ENCODE peak calls at places on chromosomes 7 and 10, in four cellular contexts. N is iris pigment epithelial cell, M is GDM1, E is DMS79 treated with DMSO at 0.1 percent for 48 hours. L is an unnamed sample.

GRCh38 chr7:17558135-17558534 is 259.7 kb downstream of the AHR start:
- DNase-seq in N (no peak), M (no peak), E (peak), L (no peak)

GRCh38 chr7:14420768-14421167 is 431.3 kb upstream of the ETV1 start:
- DNase-seq in N (no peak), M (no peak), E (no peak), L (no peak)

GRCh38 chr10:101001225-101002035 is 1.8 kb downstream of the LZTS2 start:
- DNase-seq in N (peak), M (no peak), E (no peak), L (no peak)

GRCh38 chr7:135206887-135207738 is 4.2 kb downstream of the WDR91 start:
- DNase-seq in N (no peak), M (peak), E (no peak), L (peak)

GRCh38 chr7:690478-691360 is 35.8 kb upstream of the DNAAF5 start:
- DNase-seq in N (no peak), M (no peak), E (no peak), L (no peak)

GRCh38 chr10:122462533-122463465 is 1.4 kb downstream of the HTRA1 start:
- DNase-seq in N (peak), M (no peak), E (peak), L (no peak)

GRCh38 chr7:106543221-106543757 is 117.7 kb downstream of the CCDC71L start:
- DNase-seq in N (no peak), M (no peak), E (no peak), L (no peak)

GRCh38 chr10:124671486-124672075 is 72.6 kb downstream of the FAM53B start:
- DNase-seq in N (peak), M (no peak), E (no peak), L (no peak)

GRCh38 chr7:158209435-158209834 is 378.2 kb downstream of the PTPRN2 start:
- DNase-seq in N (no peak), M (no peak), E (no peak), L (no peak)

GRCh38 chr10:43046288-43046991 is 30.4 kb upstream of the RET start:
- DNase-seq in N (no peak), M (no peak), E (no peak), L (no peak)

GRCh38 chr10:60414877-60415585 is 25.4 kb upstream of the ANK3 start:
- DNase-seq in N (peak), M (no peak), E (no peak), L (no peak)

GRCh38 chr7:40199076-40199802 is 64.4 kb downstream of the SUGCT start:
- DNase-seq in N (peak), M (no peak), E (no peak), L (no peak)

GRCh38 chr7:120979765-120980499 is 8.6 kb upstream of the CPED1 start:
- DNase-seq in N (peak), M (no peak), E (no peak), L (no peak)

GRCh38 chr10:47238331-47239095 is 61.5 kb upstream of the GDF10 start:
- DNase-seq in N (no peak), M (no peak), E (no peak), L (no peak)

GRCh38 chr7:67022501-67022900 is 25.9 kb downstream of the TYW1 start:
- DNase-seq in N (no peak), M (no peak), E (no peak), L (no peak)

GRCh38 chr10:53899463-53899862 is 901.6 kb downstream of the PCDH15 start:
- DNase-seq in N (no peak), M (no peak), E (no peak), L (no peak)

GRCh38 chr7:2522780-2523433 is 3.3 kb downstream of the LFNG start:
- DNase-seq in N (peak), M (no peak), E (peak), L (no peak)

GRCh38 chr7:137547477-137547876 is 203.9 kb upstream of the PTN start:
- DNase-seq in N (no peak), M (no peak), E (no peak), L (no peak)

GRCh38 chr7:118109607-118110006 is 74.4 kb upstream of the LSM8 start:
- DNase-seq in N (no peak), M (no peak), E (no peak), L (no peak)

GRCh38 chr7:50369408-50370026 is 65.0 kb downstream of the IKZF1 start:
- DNase-seq in N (peak), M (peak), E (peak), L (peak)

GRCh38 chr7:25894002-25894901 is 257.7 kb upstream of the NFE2L3 start:
- DNase-seq in N (no peak), M (no peak), E (no peak), L (peak)

GRCh38 chr10:97889461-97890265 is 40.0 kb downstream of the GOLGA7B start:
- DNase-seq in N (peak), M (no peak), E (no peak), L (no peak)

GRCh38 chr7:18384491-18385143 is 110.9 kb upstream of the HDAC9 start:
- DNase-seq in N (no peak), M (no peak), E (peak), L (no peak)

GRCh38 chr7:129989466-129989865 is 36.7 kb upstream of the UBE2H start:
- DNase-seq in N (no peak), M (no peak), E (no peak), L (peak)

GRCh38 chr7:36474283-36475010 is 84.8 kb downstream of the ANLN start:
- DNase-seq in N (peak), M (peak), E (no peak), L (no peak)

GRCh38 chr10:62636825-62637248 is 167.7 kb upstream of the ADO start:
- DNase-seq in N (no peak), M (no peak), E (no peak), L (no peak)

GRCh38 chr7:50659329-50659965 is 94.2 kb upstream of the DDC start:
- DNase-seq in N (no peak), M (no peak), E (no peak), L (no peak)

GRCh38 chr7:26620352-26620751 is 244.0 kb downstream of the SKAP2 start:
- DNase-seq in N (no peak), M (no peak), E (no peak), L (no peak)

GRCh38 chr7:28410628-28411578 is 1.4 kb upstream of the CREB5 start:
- DNase-seq in N (peak), M (no peak), E (no peak), L (no peak)

GRCh38 chr7:24601600-24601999 is 28.3 kb downstream of the PALS2 start:
- DNase-seq in N (peak), M (no peak), E (no peak), L (no peak)

GRCh38 chr10:2883238-2883637 is 184.1 kb upstream of the PFKP start:
- DNase-seq in N (no peak), M (no peak), E (no peak), L (no peak)

GRCh38 chr7:158754746-158755444 is 50.3 kb upstream of the NCAPG2 start:
- DNase-seq in N (peak), M (no peak), E (no peak), L (no peak)

GRCh38 chr10:81915517-81915916 is 40.5 kb downstream of the NRG3 start:
- DNase-seq in N (no peak), M (no peak), E (no peak), L (no peak)

GRCh38 chr10:11921800-11922387 is 98.7 kb downstream of the PROSER2 start:
- DNase-seq in N (no peak), M (peak), E (no peak), L (no peak)

GRCh38 chr7:1579481-1580421 is 9.9 kb upstream of the PSMG3 start:
- DNase-seq in N (peak), M (peak), E (peak), L (no peak)

GRCh38 chr10:114142018-114142417 is 32.0 kb downstream of the CCDC186 start:
- DNase-seq in N (peak), M (no peak), E (no peak), L (no peak)

GRCh38 chr10:104406715-104407517 is 53.3 kb downstream of the CFAP58 start:
- DNase-seq in N (peak), M (no peak), E (peak), L (no peak)

L was measured in GM12878.